ENCODE peak calls at places on chromosomes 2 and 18, in six cellular contexts. Z is B cell; Y is NCI-H460; O is AG10803; K is stimulated activated CD4-positive, alpha-beta T cell treated with anti-CD3 and anti-CD28 coated beads, Interleukin-2, amount 100 ng/mL, for 48 hours; N is SIG-M5. X is an unnamed sample.

GRCh38 chr2:131094655-131095281 is 1.5 kb upstream of the FAM168B start:
- DNase-seq in Z (no peak), Y (no peak), O (no peak), K (no peak), N (no peak), X (no peak)

GRCh38 chr2:96773922-96774321 is 13.2 kb downstream of the CNNM4 start:
- DNase-seq in Z (peak), Y (no peak), O (no peak), K (peak), N (no peak), X (no peak)

GRCh38 chr2:225041210-225041870 is 928 bp downstream of the DOCK10 start:
- DNase-seq in Z (peak), Y (peak), O (peak), K (peak), N (no peak), X (no peak)

GRCh38 chr18:68147728-68148127 is 567.2 kb downstream of the TMX3 start:
- DNase-seq in Z (no peak), Y (peak), O (no peak), K (no peak), N (no peak), X (no peak)

GRCh38 chr2:40285391-40285790 is 166.5 kb downstream of the SLC8A1 start:
- DNase-seq in Z (no peak), Y (no peak), O (no peak), K (no peak), N (no peak), X (no peak)

GRCh38 chr2:8312861-8313768 is 368.7 kb upstream of the ID2 start:
- DNase-seq in Z (no peak), Y (peak), O (no peak), K (no peak), N (peak), X (no peak)

GRCh38 chr2:1168856-1169255 is 218.2 kb downstream of the SNTG2 start:
- DNase-seq in Z (no peak), Y (no peak), O (no peak), K (no peak), N (no peak), X (no peak)

GRCh38 chr2:36277876-36278523 is 77.6 kb upstream of the CRIM1 start:
- DNase-seq in Z (no peak), Y (no peak), O (no peak), K (no peak), N (no peak), X (no peak)